ENCODE peak calls at places on chromosomes 13 and 19, in seven cellular contexts. V, Z, U, G, K, J and T are unnamed samples.
A peak's percentile ranks its signal among the peaks of the same experiment; 100 is the strongest.

GRCh38 chr13:65497265-65497664 is 1732.9 kb downstream of the PCDH9 start:
- DNase-seq in K (peak; percentile 6), U (no peak), V (no peak), G (no peak), J (no peak), Z (no peak), T (no peak)

GRCh38 chr13:28161370-28161769 is 23.0 kb downstream of the PAN3 start:
- DNase-seq in V (no peak), U (peak; percentile 33), Z (no peak), J (peak; percentile 68), G (no peak), K (no peak), T (no peak)

GRCh38 chr13:98327326-98328314 is 150.6 kb upstream of the RNF113B start:
- DNase-seq in K (no peak), J (peak; percentile 88), Z (no peak), U (no peak), V (no peak), G (no peak), T (peak; percentile 53)

GRCh38 chr19:50293263-50294004 is 35.7 kb downstream of the KCNC3 start:
- DNase-seq in U (no peak), J (no peak), Z (no peak), K (no peak), G (no peak), V (no peak), T (no peak)

GRCh38 chr13:51457086-51457485 is 4.2 kb upstream of the INTS6 start:
- DNase-seq in K (no peak), G (no peak), J (no peak), U (no peak), Z (no peak), V (no peak), T (no peak)

GRCh38 chr19:18650468-18651001 is 13.7 kb downstream of the KLHL26 start:
- DNase-seq in Z (no peak), V (no peak), U (no peak), G (no peak), J (no peak), K (no peak), T (no peak)

GRCh38 chr19:48836089-48837017 is at the start of gene HSD17B14:
- DNase-seq in V (peak; percentile 67), U (no peak), Z (peak; percentile 80), G (no peak), J (no peak), K (no peak), T (no peak)

GRCh38 chr19:39166571-39167391 is 30.0 kb upstream of the NCCRP1 start:
- DNase-seq in K (no peak), J (peak; percentile 49), U (no peak), V (peak; percentile 92), G (no peak), Z (no peak), T (peak; percentile 93)

GRCh38 chr13:91347996-91348905 is 764 bp downstream of the MIR17HG start:
- DNase-seq in V (no peak), U (peak; percentile 88), G (no peak), Z (no peak), K (no peak), J (no peak), T (peak; percentile 49)

GRCh38 chr13:113078895-113079720 is 26.5 kb upstream of the F7 start:
- DNase-seq in Z (no peak), J (no peak), U (no peak), K (no peak), G (no peak), V (no peak), T (no peak)
- TF ChIP-seq JUND in Z (no peak), J (no peak), U (no peak), K (no peak), G (no peak), V (no peak), T (no peak)

GRCh38 chr13:113900646-113901045 is 36.8 kb upstream of the GAS6 start:
- DNase-seq in V (no peak), J (no peak), K (no peak), G (no peak), U (no peak), Z (no peak), T (no peak)

GRCh38 chr13:113902536-113902935 is 38.7 kb upstream of the GAS6 start:
- DNase-seq in U (no peak), K (no peak), V (no peak), G (no peak), Z (no peak), J (no peak), T (no peak)

GRCh38 chr13:113901231-113901630 is 37.4 kb upstream of the GAS6 start:
- DNase-seq in V (no peak), K (no peak), J (no peak), G (no peak), U (no peak), Z (peak; percentile 34), T (no peak)

GRCh38 chr13:113902956-113903355 is 39.1 kb upstream of the GAS6 start:
- DNase-seq in K (no peak), J (no peak), Z (peak; percentile 37), V (no peak), G (no peak), U (no peak), T (no peak)

GRCh38 chr13:113901642-113902041 is 37.8 kb upstream of the GAS6 start:
- DNase-seq in Z (no peak), J (no peak), V (no peak), G (no peak), U (no peak), K (no peak), T (no peak)
- TF ChIP-seq JUND in Z (no peak), J (no peak), V (no peak), G (no peak), U (no peak), K (no peak), T (no peak)

GRCh38 chr19:1575323-1576241 is 7.5 kb upstream of the MEX3D start:
- DNase-seq in J (no peak), Z (no peak), U (no peak), V (no peak), G (no peak), K (no peak), T (no peak)

GRCh38 chr19:1574354-1574753 is 6.2 kb upstream of the MEX3D start:
- DNase-seq in V (no peak), G (no peak), K (no peak), J (no peak), U (no peak), Z (no peak), T (no peak)

GRCh38 chr19:1572795-1573194 is 4.7 kb upstream of the MEX3D start:
- DNase-seq in U (no peak), J (no peak), V (no peak), K (no peak), G (no peak), Z (no peak), T (no peak)

GRCh38 chr19:1576242-1577089 is 8.3 kb upstream of the MEX3D start:
- DNase-seq in G (no peak), Z (no peak), V (no peak), U (no peak), J (no peak), K (no peak), T (no peak)

GRCh38 chr19:1574763-1575162 is 6.6 kb upstream of the MEX3D start:
- DNase-seq in V (no peak), U (no peak), K (no peak), J (no peak), Z (no peak), G (no peak), T (no peak)
- TF ChIP-seq JUND in V (no peak), U (no peak), K (no peak), J (no peak), Z (no peak), G (no peak), T (no peak)

DNA sequence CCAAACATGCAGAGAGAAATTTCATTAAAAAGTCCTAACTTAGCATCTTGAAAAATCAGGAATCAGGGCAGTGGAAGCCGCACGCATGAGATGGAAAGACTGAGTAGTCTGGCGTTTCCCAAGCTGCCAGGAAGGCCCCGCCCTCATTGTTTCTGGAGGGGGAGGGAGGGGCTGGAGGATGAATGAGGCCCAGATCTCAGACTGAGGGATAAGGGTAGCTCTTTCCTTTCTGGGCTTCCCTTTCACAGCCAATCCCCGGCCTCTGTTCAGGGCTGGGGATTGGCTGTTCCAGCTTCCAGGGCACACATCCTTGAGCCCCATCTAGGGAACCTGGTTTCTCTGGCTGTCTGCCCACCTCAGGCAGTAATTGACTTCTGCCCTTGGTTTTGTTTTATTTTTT is 7.3 kb downstream of the C19orf53 start:
- DNase-seq in U (peak; percentile 79), V (peak; percentile 86), G (no peak), J (no peak), Z (peak; percentile 74), K (peak; percentile 54), T (no peak)
- TF ChIP-seq JUND in U (peak; percentile 41), V (peak; percentile 27), G (no peak), J (no peak), Z (no peak), K (no peak), T (no peak)